ENCODE peak calls at places on chromosome 17, in ten cellular contexts. J, U, E, A, O, F, W, Z, X and K are unnamed samples.

GRCh38 chr17:17682737-17683675 is 1.7 kb downstream of the RAI1 start:
- DNase-seq in J (peak; percentile 72), U (peak; percentile 86), E (peak; percentile 59), A (peak; percentile 83), O (peak; percentile 43), F (peak; percentile 65), W (no peak), Z (peak; percentile 69), X (peak; percentile 91), K (peak; percentile 69)

GRCh38 chr17:43393944-43394482 is 4.8 kb upstream of the ARL4D start:
- DNase-seq in J (peak; percentile 87), U (peak; percentile 89), E (peak; percentile 87), A (peak; percentile 89), O (peak; percentile 65), F (no peak), W (peak; percentile 89), Z (peak; percentile 93), X (peak; percentile 90), K (peak; percentile 97)

GRCh38 chr17:15456972-15457722 is 10.3 kb downstream of the CDRT4 start:
- DNase-seq in J (peak; percentile 57), U (peak; percentile 93), E (no peak), A (no peak), O (peak; percentile 44), F (peak; percentile 99), W (no peak), Z (no peak), X (peak; percentile 73), K (peak; percentile 65)

GRCh38 chr17:72682597-72682996 is 409.9 kb downstream of the SLC39A11 start:
- DNase-seq in J (no peak), U (peak; percentile 56), E (no peak), A (no peak), O (no peak), F (no peak), W (no peak), Z (no peak), X (peak; percentile 47), K (no peak)

GRCh38 chr17:49873926-49874325 is 26.1 kb upstream of the TAC4 start:
- DNase-seq in J (no peak), U (no peak), E (no peak), A (no peak), O (no peak), F (no peak), W (no peak), Z (no peak), X (no peak), K (no peak)

GRCh38 chr17:39679521-39680192 is 8.2 kb downstream of the PGAP3 start:
- DNase-seq in J (peak; percentile 73), U (no peak), E (peak; percentile 47), A (no peak), O (no peak), F (no peak), W (no peak), Z (no peak), X (no peak), K (no peak)

GRCh38 chr17:54899721-54900456 is 763 bp upstream of the TOM1L1 start:
- DNase-seq in J (no peak), U (peak; percentile 8), E (no peak), A (no peak), O (no peak), F (no peak), W (no peak), Z (no peak), X (no peak), K (no peak)

GRCh38 chr17:44906010-44906646 is 6.9 kb upstream of the EFTUD2 start:
- DNase-seq in J (no peak), U (peak; percentile 97), E (no peak), A (no peak), O (no peak), F (peak; percentile 88), W (peak; percentile 81), Z (no peak), X (peak; percentile 78), K (no peak)

GRCh38 chr17:17109896-17110295 is 67.6 kb downstream of the MPRIP start:
- DNase-seq in J (no peak), U (no peak), E (peak; percentile 44), A (no peak), O (no peak), F (no peak), W (peak; percentile 23), Z (no peak), X (no peak), K (no peak)

GRCh38 chr17:77741109-77741508 is 217.4 kb upstream of the TNRC6C start:
- DNase-seq in J (no peak), U (no peak), E (peak; percentile 32), A (no peak), O (no peak), F (no peak), W (no peak), Z (no peak), X (no peak), K (no peak)

GRCh38 chr17:67818110-67819002 is 6.9 kb upstream of the BPTF start:
- DNase-seq in J (no peak), U (no peak), E (no peak), A (no peak), O (no peak), F (no peak), W (no peak), Z (no peak), X (no peak), K (no peak)

GRCh38 chr17:78745407-78746088 is 36.5 kb downstream of the CYTH1 start:
- DNase-seq in J (no peak), U (peak; percentile 41), E (peak; percentile 48), A (no peak), O (no peak), F (peak; percentile 31), W (no peak), Z (no peak), X (peak; percentile 72), K (no peak)